ENCODE peak calls at places on chromosomes 16 and 17, in six cellular contexts. One of them, this sample, is unnamed.

GRCh38 chr17:68803122-68803615 is 152.0 kb downstream of the ABCA8 start:
- DNase-seq in substantia nigra: no peak
- DNase-seq in A549: no peak
- DNase-seq in mammary epithelial cell: no peak
- DNase-seq in CD8-positive, alpha-beta T cell: no peak
- DNase-seq in effector memory CD4-positive, alpha-beta T cell: no peak
- DNase-seq in this sample: no peak

GRCh38 chr16:50842013-50842505 is 100.2 kb downstream of the CYLD start:
- DNase-seq in effector memory CD4-positive, alpha-beta T cell: no peak
- DNase-seq in mammary epithelial cell: no peak
- DNase-seq in A549: no peak
- DNase-seq in substantia nigra: no peak
- DNase-seq in CD8-positive, alpha-beta T cell: peak
- DNase-seq in this sample: no peak

GRCh38 chr16:75074415-75074793 is 42.2 kb downstream of the LDHD start:
- DNase-seq in effector memory CD4-positive, alpha-beta T cell: no peak
- DNase-seq in mammary epithelial cell: no peak
- DNase-seq in CD8-positive, alpha-beta T cell: no peak
- DNase-seq in substantia nigra: no peak
- DNase-seq in A549: no peak
- DNase-seq in this sample: no peak

GRCh38 chr17:7774037-7774659 is 56.6 kb downstream of the DNAH2 start:
- DNase-seq in mammary epithelial cell: no peak
- DNase-seq in CD8-positive, alpha-beta T cell: no peak
- DNase-seq in A549: peak
- DNase-seq in substantia nigra: no peak
- DNase-seq in effector memory CD4-positive, alpha-beta T cell: no peak
- DNase-seq in this sample: no peak

GRCh38 chr16:66236301-66236700 is 130.2 kb upstream of the CDH5 start:
- DNase-seq in A549: no peak
- DNase-seq in CD8-positive, alpha-beta T cell: no peak
- DNase-seq in mammary epithelial cell: no peak
- DNase-seq in substantia nigra: no peak
- DNase-seq in effector memory CD4-positive, alpha-beta T cell: no peak
- DNase-seq in this sample: no peak

GRCh38 chr17:73772107-73772705 is 128.0 kb upstream of the SDK2 start:
- DNase-seq in substantia nigra: no peak
- DNase-seq in CD8-positive, alpha-beta T cell: no peak
- DNase-seq in mammary epithelial cell: no peak
- DNase-seq in A549: no peak
- DNase-seq in effector memory CD4-positive, alpha-beta T cell: no peak
- DNase-seq in this sample: no peak

GRCh38 chr16:68362314-68362913 is 51.6 kb downstream of the PRMT7 start:
- DNase-seq in mammary epithelial cell: no peak
- DNase-seq in effector memory CD4-positive, alpha-beta T cell: no peak
- DNase-seq in substantia nigra: no peak
- DNase-seq in CD8-positive, alpha-beta T cell: no peak
- DNase-seq in A549: no peak
- DNase-seq in this sample: no peak

GRCh38 chr16:87945351-87946042 is 5.7 kb upstream of the BANP start:
- DNase-seq in mammary epithelial cell: peak
- DNase-seq in substantia nigra: peak
- DNase-seq in effector memory CD4-positive, alpha-beta T cell: no peak
- DNase-seq in CD8-positive, alpha-beta T cell: no peak
- DNase-seq in A549: peak
- DNase-seq in this sample: no peak

GRCh38 chr17:80034977-80035686 is 540 bp downstream of the TBC1D16 start:
- DNase-seq in CD8-positive, alpha-beta T cell: peak
- DNase-seq in A549: peak
- DNase-seq in effector memory CD4-positive, alpha-beta T cell: peak
- DNase-seq in mammary epithelial cell: peak
- DNase-seq in substantia nigra: no peak
- DNase-seq in this sample: peak

DNA sequence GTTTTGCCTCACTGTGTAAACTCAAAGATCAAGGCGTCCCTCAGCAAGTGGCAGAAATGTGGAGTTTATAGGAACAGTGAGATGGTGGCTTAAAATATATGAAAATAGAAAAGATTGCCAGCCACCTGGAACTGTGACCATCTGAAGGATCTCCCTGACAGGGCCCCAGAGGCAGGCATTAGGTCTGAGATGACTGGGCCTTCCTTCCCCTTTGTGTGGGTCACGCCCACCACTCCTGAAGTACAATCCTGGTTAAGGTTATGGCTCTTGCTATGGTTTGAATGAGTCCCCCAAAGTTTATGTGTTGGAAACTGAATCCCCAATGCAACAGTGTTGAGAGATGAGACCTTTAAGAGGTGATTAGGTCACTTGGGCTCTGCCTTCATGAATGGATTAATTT is 6.4 kb downstream of the ST6GALNAC2 start:
- DNase-seq in effector memory CD4-positive, alpha-beta T cell: no peak
- DNase-seq in mammary epithelial cell: no peak
- DNase-seq in A549: no peak
- DNase-seq in substantia nigra: no peak
- DNase-seq in CD8-positive, alpha-beta T cell: no peak
- DNase-seq in this sample: no peak
- H3K27ac ChIP-seq in effector memory CD4-positive, alpha-beta T cell: no peak
- H3K27ac ChIP-seq in mammary epithelial cell: peak
- H3K27ac ChIP-seq in A549: no peak
- H3K27ac ChIP-seq in substantia nigra: no peak
- H3K27ac ChIP-seq in CD8-positive, alpha-beta T cell: no peak
- H3K27ac ChIP-seq in this sample: no peak

DNA sequence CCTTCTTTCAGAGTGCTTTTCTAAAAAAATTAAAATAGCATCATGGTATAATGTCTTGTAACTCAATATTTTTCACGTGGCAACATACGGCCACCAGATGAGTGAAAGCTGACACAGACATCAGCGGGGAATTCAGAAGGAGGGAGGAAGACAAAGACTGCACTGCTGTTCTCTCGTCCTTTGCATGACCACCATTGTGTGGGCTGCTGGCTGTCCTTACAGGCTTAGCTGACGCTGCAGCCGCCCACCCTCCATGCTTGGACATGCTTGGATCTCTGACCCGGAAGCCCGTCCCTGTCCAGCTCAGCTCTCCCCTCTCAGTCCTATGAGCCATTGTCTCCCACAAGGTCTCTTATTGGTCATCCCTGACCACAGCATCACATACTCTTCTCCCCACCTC is 11.4 kb upstream of the MLYCD start:
- DNase-seq in CD8-positive, alpha-beta T cell: no peak
- DNase-seq in substantia nigra: no peak
- DNase-seq in A549: no peak
- DNase-seq in effector memory CD4-positive, alpha-beta T cell: no peak
- DNase-seq in mammary epithelial cell: no peak
- DNase-seq in this sample: no peak
- H3K27ac ChIP-seq in CD8-positive, alpha-beta T cell: no peak
- H3K27ac ChIP-seq in substantia nigra: no peak
- H3K27ac ChIP-seq in A549: no peak
- H3K27ac ChIP-seq in effector memory CD4-positive, alpha-beta T cell: no peak
- H3K27ac ChIP-seq in mammary epithelial cell: no peak
- H3K27ac ChIP-seq in this sample: no peak

GRCh38 chr17:59631221-59631720 is 11.6 kb downstream of the CLTC start:
- DNase-seq in substantia nigra: no peak
- DNase-seq in CD8-positive, alpha-beta T cell: no peak
- DNase-seq in effector memory CD4-positive, alpha-beta T cell: no peak
- DNase-seq in A549: no peak
- DNase-seq in mammary epithelial cell: no peak
- DNase-seq in this sample: no peak
- H3K27ac ChIP-seq in substantia nigra: no peak
- H3K27ac ChIP-seq in CD8-positive, alpha-beta T cell: no peak
- H3K27ac ChIP-seq in effector memory CD4-positive, alpha-beta T cell: no peak
- H3K27ac ChIP-seq in A549: no peak
- H3K27ac ChIP-seq in mammary epithelial cell: no peak
- H3K27ac ChIP-seq in this sample: no peak

GRCh38 chr17:78812849-78813248 is 27.8 kb downstream of the USP36 start:
- DNase-seq in CD8-positive, alpha-beta T cell: no peak
- DNase-seq in substantia nigra: no peak
- DNase-seq in mammary epithelial cell: no peak
- DNase-seq in effector memory CD4-positive, alpha-beta T cell: no peak
- DNase-seq in A549: no peak
- DNase-seq in this sample: peak
- H3K27ac ChIP-seq in CD8-positive, alpha-beta T cell: no peak
- H3K27ac ChIP-seq in substantia nigra: no peak
- H3K27ac ChIP-seq in mammary epithelial cell: no peak
- H3K27ac ChIP-seq in effector memory CD4-positive, alpha-beta T cell: no peak
- H3K27ac ChIP-seq in A549: no peak
- H3K27ac ChIP-seq in this sample: peak

DNA sequence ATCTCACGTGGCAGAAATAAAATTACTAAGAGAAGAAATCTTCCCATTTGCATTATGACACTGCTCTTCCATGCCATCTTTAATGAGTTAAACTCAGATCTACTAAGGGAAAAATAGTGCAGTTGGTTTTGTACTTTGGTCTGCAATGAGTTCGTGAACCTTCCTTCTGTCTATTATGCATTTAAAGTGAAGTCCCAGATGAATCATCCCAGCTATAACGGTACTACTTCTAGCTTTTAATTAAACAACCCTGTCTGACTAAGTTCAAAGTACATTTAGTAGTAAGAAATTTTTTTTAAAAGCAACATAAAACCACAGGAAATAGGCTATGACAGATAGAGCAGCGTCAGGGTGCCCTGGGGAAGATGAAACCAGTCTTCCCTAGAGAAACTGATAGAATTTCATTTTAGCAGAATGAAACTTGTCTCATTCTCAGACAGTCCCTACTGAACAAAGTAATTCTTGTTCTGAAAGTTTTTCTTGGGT is 1.8 kb downstream of the TMIGD1 start:
- DNase-seq in effector memory CD4-positive, alpha-beta T cell: peak
- DNase-seq in A549: peak
- DNase-seq in substantia nigra: no peak
- DNase-seq in mammary epithelial cell: peak
- DNase-seq in CD8-positive, alpha-beta T cell: peak
- DNase-seq in this sample: peak
- H3K27ac ChIP-seq in effector memory CD4-positive, alpha-beta T cell: peak
- H3K27ac ChIP-seq in A549: peak
- H3K27ac ChIP-seq in substantia nigra: no peak
- H3K27ac ChIP-seq in mammary epithelial cell: no peak
- H3K27ac ChIP-seq in CD8-positive, alpha-beta T cell: peak
- H3K27ac ChIP-seq in this sample: peak

DNA sequence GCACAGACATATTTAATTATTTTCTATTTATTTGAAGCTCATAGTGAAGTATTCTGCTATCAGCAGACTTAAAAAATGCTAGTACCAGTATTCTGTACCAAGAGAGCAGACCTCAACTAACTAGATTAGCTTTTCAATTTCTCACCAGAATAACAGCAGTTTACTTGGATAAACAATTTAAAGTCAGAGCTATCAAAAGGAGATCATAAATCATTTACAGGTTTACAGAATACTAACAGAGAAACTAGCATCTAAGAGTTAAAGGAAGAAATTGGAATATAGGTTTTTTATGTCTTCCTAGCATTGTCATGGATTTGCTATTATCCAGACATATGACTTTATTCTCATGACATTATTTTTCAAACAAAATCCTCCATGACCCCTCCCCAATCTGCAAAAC is 3.4 kb downstream of the SPOP start:
- DNase-seq in CD8-positive, alpha-beta T cell: no peak
- DNase-seq in effector memory CD4-positive, alpha-beta T cell: no peak
- DNase-seq in substantia nigra: no peak
- DNase-seq in A549: no peak
- DNase-seq in mammary epithelial cell: no peak
- DNase-seq in this sample: no peak
- H3K27ac ChIP-seq in CD8-positive, alpha-beta T cell: no peak
- H3K27ac ChIP-seq in effector memory CD4-positive, alpha-beta T cell: peak
- H3K27ac ChIP-seq in substantia nigra: no peak
- H3K27ac ChIP-seq in A549: no peak
- H3K27ac ChIP-seq in mammary epithelial cell: no peak
- H3K27ac ChIP-seq in this sample: peak

This sample was measured in CD4-positive, alpha-beta memory T cell.